ENCODE peak calls at places on chromosomes 12 and 14, in seven cellular contexts. K, O, P, N, S, Z and C are unnamed samples.

GRCh38 chr14:100780646-100781355 is 45.1 kb upstream of the MEG3 start:
- DNase-seq in K (no peak), O (no peak), P (no peak), N (peak; percentile 31), S (no peak), Z (peak; percentile 23), C (no peak)

GRCh38 chr14:103744621-103745395 is 29.2 kb downstream of the ZFYVE21 start:
- DNase-seq in K (no peak), O (no peak), P (no peak), N (peak; percentile 16), S (no peak), Z (no peak), C (no peak)

GRCh38 chr12:54358945-54359761 is 5.1 kb downstream of the GPR84 start:
- DNase-seq in K (peak; percentile 99), O (peak; percentile 98), P (peak; percentile 100), N (peak; percentile 99), S (peak; percentile 99), Z (peak; percentile 98), C (peak; percentile 97)

GRCh38 chr14:98198385-98198784 is 1073.6 kb downstream of the BCL11B start:
- DNase-seq in K (no peak), O (no peak), P (no peak), N (no peak), S (no peak), Z (no peak), C (no peak)

GRCh38 chr12:92528586-92528985 is 174.2 kb upstream of the PLEKHG7 start:
- DNase-seq in K (no peak), O (no peak), P (no peak), N (no peak), S (no peak), Z (no peak), C (no peak)

GRCh38 chr12:125245601-125246345 is 180.5 kb downstream of the AACS start:
- DNase-seq in K (no peak), O (no peak), P (no peak), N (no peak), S (no peak), Z (peak; percentile 45), C (no peak)

GRCh38 chr12:42097971-42098370 is 46.7 kb downstream of the GXYLT1 start:
- DNase-seq in K (no peak), O (no peak), P (peak; percentile 58), N (no peak), S (no peak), Z (no peak), C (no peak)

GRCh38 chr12:20604408-20604807 is 90.7 kb upstream of the SLCO1C1 start:
- DNase-seq in K (no peak), O (no peak), P (no peak), N (no peak), S (no peak), Z (no peak), C (no peak)

GRCh38 chr12:53044896-53045571 is 4.8 kb upstream of the TNS2 start:
- DNase-seq in K (no peak), O (no peak), P (peak; percentile 13), N (peak; percentile 66), S (no peak), Z (no peak), C (no peak)

GRCh38 chr12:69703146-69703642 is 4.1 kb upstream of the BEST3 start:
- DNase-seq in K (no peak), O (no peak), P (no peak), N (no peak), S (no peak), Z (no peak), C (no peak)

GRCh38 chr12:97027482-97027881 is 120.4 kb downstream of the NEDD1 start:
- DNase-seq in K (no peak), O (no peak), P (no peak), N (no peak), S (no peak), Z (no peak), C (no peak)

GRCh38 chr12:108514973-108515814 is at the start of gene FICD:
- DNase-seq in K (peak; percentile 99), O (peak; percentile 100), P (peak; percentile 98), N (peak; percentile 100), S (peak; percentile 95), Z (peak; percentile 100), C (peak; percentile 99)